ENCODE peak calls at places on chromosomes 11 and 22, in eight cellular contexts. A is colonic mucosa; F is NCI-H1417; S is NCI-H510A treated with DMSO at 0.1 percent for 48 hours; W is T-helper 17 cell; X is activated CD4-positive, alpha-beta memory T cell treated with anti-CD3 and anti-CD28 coated beads for 36 hours; K is ACHN; Q is foreskin fibroblast. I is an unnamed sample.

GRCh38 chr11:69437001-69437875 is 44.2 kb upstream of the LINC01488 start:
- DNase-seq in A (no peak), F (no peak), S (no peak), W (no peak), X (no peak), K (no peak), Q (no peak), I (peak; percentile 100)

GRCh38 chr11:11501546-11502274 is 120.1 kb downstream of the GALNT18 start:
- DNase-seq in A (peak; percentile 40), F (no peak), S (peak; percentile 52), W (no peak), X (no peak), K (no peak), Q (no peak), I (no peak)

GRCh38 chr11:1198766-1199688 is 23.8 kb upstream of the MUC5B start:
- DNase-seq in A (no peak), F (peak; percentile 34), S (no peak), W (peak; percentile 3), X (no peak), K (no peak), Q (no peak), I (no peak)

GRCh38 chr11:7186190-7186589 is 65.5 kb upstream of the SYT9 start:
- DNase-seq in A (no peak), F (no peak), S (no peak), W (no peak), X (no peak), K (no peak), Q (peak; percentile 58), I (no peak)

GRCh38 chr22:21707677-21708076 is 27.9 kb downstream of the YPEL1 start:
- DNase-seq in A (no peak), F (no peak), S (peak; percentile 22), W (no peak), X (no peak), K (no peak), Q (no peak), I (no peak)

GRCh38 chr22:37045958-37046357 is 5.6 kb upstream of the KCTD17 start:
- DNase-seq in A (no peak), F (no peak), S (no peak), W (no peak), X (peak; percentile 35), K (peak; percentile 64), Q (peak; percentile 45), I (no peak)

GRCh38 chr11:111185259-111185658 is 60.3 kb upstream of the POU2AF2 start:
- DNase-seq in A (no peak), F (no peak), S (no peak), W (no peak), X (no peak), K (no peak), Q (peak; percentile 42), I (no peak)

GRCh38 chr11:20158597-20159257 is 1.5 kb downstream of the DBX1 start:
- DNase-seq in A (no peak), F (no peak), S (no peak), W (no peak), X (peak; percentile 42), K (peak; percentile 57), Q (peak; percentile 45), I (peak; percentile 68)

GRCh38 chr22:19003518-19003917 is 67.4 kb upstream of the PRODH start:
- DNase-seq in A (no peak), F (no peak), S (no peak), W (no peak), X (no peak), K (no peak), Q (no peak), I (no peak)

GRCh38 chr22:21800552-21801303 is 65.1 kb upstream of the YPEL1 start:
- DNase-seq in A (no peak), F (no peak), S (no peak), W (no peak), X (no peak), K (no peak), Q (no peak), I (no peak)

GRCh38 chr11:66336234-66337102 is at the start of gene RIN1:
- DNase-seq in A (peak; percentile 81), F (peak; percentile 74), S (no peak), W (no peak), X (peak; percentile 84), K (peak; percentile 96), Q (peak; percentile 99), I (peak; percentile 99)

GRCh38 chr22:33921576-33922181 is 1.4 kb upstream of the LARGE1 start:
- DNase-seq in A (peak; percentile 72), F (peak; percentile 86), S (peak; percentile 53), W (peak; percentile 7), X (peak; percentile 29), K (peak; percentile 25), Q (peak; percentile 22), I (peak; percentile 48)

GRCh38 chr22:41917906-41918791 is 3.3 kb upstream of the SHISA8 start:
- DNase-seq in A (peak; percentile 60), F (peak; percentile 24), S (peak; percentile 7), W (no peak), X (no peak), K (peak; percentile 44), Q (peak; percentile 42), I (no peak)

GRCh38 chr11:12817681-12818332 is 143.6 kb downstream of the TEAD1 start:
- DNase-seq in A (no peak), F (no peak), S (no peak), W (no peak), X (no peak), K (no peak), Q (no peak), I (no peak)

GRCh38 chr11:69048056-69048717 is 545 bp upstream of the TPCN2 start:
- DNase-seq in A (no peak), F (no peak), S (no peak), W (no peak), X (no peak), K (no peak), Q (no peak), I (peak; percentile 48)

GRCh38 chr11:128711136-128711535 is 17.3 kb downstream of the FLI1 start:
- DNase-seq in A (no peak), F (no peak), S (no peak), W (no peak), X (no peak), K (no peak), Q (peak; percentile 58), I (no peak)

GRCh38 chr22:50092342-50092741 is 2.5 kb downstream of the MOV10L1 start:
- DNase-seq in A (no peak), F (no peak), S (no peak), W (no peak), X (no peak), K (no peak), Q (no peak), I (no peak)

GRCh38 chr22:43185860-43186261 is 1.1 kb downstream of the TTLL12 start:
- DNase-seq in A (peak; percentile 76), F (peak; percentile 13), S (peak; percentile 10), W (no peak), X (no peak), K (peak; percentile 27), Q (peak; percentile 29), I (peak; percentile 47)

GRCh38 chr11:88535916-88536547 is 198.5 kb upstream of the CTSC start:
- DNase-seq in A (no peak), F (no peak), S (no peak), W (no peak), X (no peak), K (peak; percentile 90), Q (peak; percentile 76), I (no peak)

GRCh38 chr22:42433754-42434153 is 1.6 kb upstream of the NFAM1 start:
- DNase-seq in A (no peak), F (peak; percentile 60), S (no peak), W (no peak), X (no peak), K (no peak), Q (no peak), I (no peak)

GRCh38 chr11:93737904-93738612 is 3.2 kb downstream of the TAF1D start:
- DNase-seq in A (no peak), F (no peak), S (no peak), W (no peak), X (no peak), K (peak; percentile 21), Q (no peak), I (no peak)

GRCh38 chr22:49413551-49413950 is 414.1 kb downstream of the BRD1 start:
- DNase-seq in A (no peak), F (no peak), S (no peak), W (no peak), X (no peak), K (no peak), Q (no peak), I (no peak)

GRCh38 chr22:29773233-29773632 is 6.1 kb downstream of the UQCR10 start:
- DNase-seq in A (no peak), F (no peak), S (no peak), W (no peak), X (no peak), K (peak; percentile 18), Q (peak; percentile 51), I (no peak)

GRCh38 chr11:112785717-112786116 is 175.5 kb upstream of the NCAM1 start:
- DNase-seq in A (no peak), F (no peak), S (no peak), W (no peak), X (no peak), K (no peak), Q (peak; percentile 22), I (no peak)

GRCh38 chr11:130478204-130478701 is 29.8 kb downstream of the ADAMTS15 start:
- DNase-seq in A (peak; percentile 66), F (no peak), S (no peak), W (no peak), X (no peak), K (peak; percentile 90), Q (peak; percentile 97), I (no peak)

GRCh38 chr11:17504330-17505107 is 27.9 kb upstream of the ABCC8 start:
- DNase-seq in A (peak; percentile 76), F (peak; percentile 62), S (peak; percentile 54), W (peak; percentile 71), X (peak; percentile 81), K (peak; percentile 74), Q (peak; percentile 65), I (peak; percentile 46)

GRCh38 chr11:35367491-35367890 is 51.9 kb downstream of the SLC1A2 start:
- DNase-seq in A (no peak), F (no peak), S (no peak), W (no peak), X (no peak), K (no peak), Q (peak; percentile 73), I (no peak)

GRCh38 chr22:45757068-45757467 is 85.4 kb downstream of the ATXN10 start:
- DNase-seq in A (no peak), F (no peak), S (no peak), W (no peak), X (no peak), K (no peak), Q (no peak), I (no peak)

GRCh38 chr22:42717197-42717967 is 3.3 kb downstream of the A4GALT start:
- DNase-seq in A (no peak), F (no peak), S (peak; percentile 56), W (no peak), X (no peak), K (no peak), Q (no peak), I (no peak)

GRCh38 chr11:61657566-61657965 is 22.6 kb upstream of the DAGLA start:
- DNase-seq in A (no peak), F (peak; percentile 27), S (no peak), W (no peak), X (no peak), K (no peak), Q (no peak), I (no peak)

I was measured in HuH-7.5.